ENCODE peak calls at places on chromosomes 16 and 17, in four cellular contexts. One of them, this sample, is unnamed.

GRCh38 chr17:54521137-54521536 is 379.5 kb upstream of the TOM1L1 start:
- DNase-seq in T-cell: no peak
- DNase-seq in activated CD8-positive, alpha-beta memory T cell treated with anti-CD3 and anti-CD28 coated beads, Interleukin-2, amount 10 ng/mL, durations not matched to agents 7 days and 5 days: no peak
- DNase-seq in activated CD4-positive, alpha-beta T cell treated with anti-CD3 and anti-CD28 coated beads, Interleukin-2, amount 10 ng/mL, durations not matched to agents 7 days and 5 days: no peak
- DNase-seq in this sample: no peak

GRCh38 chr16:24966599-24966998 is 48.6 kb downstream of the ARHGAP17 start:
- DNase-seq in T-cell: no peak
- DNase-seq in activated CD4-positive, alpha-beta T cell treated with anti-CD3 and anti-CD28 coated beads, Interleukin-2, amount 10 ng/mL, durations not matched to agents 7 days and 5 days: no peak
- DNase-seq in activated CD8-positive, alpha-beta memory T cell treated with anti-CD3 and anti-CD28 coated beads, Interleukin-2, amount 10 ng/mL, durations not matched to agents 7 days and 5 days: no peak
- DNase-seq in this sample: no peak

GRCh38 chr17:26792486-26792885 is 501.4 kb upstream of the WSB1 start:
- DNase-seq in T-cell: no peak
- DNase-seq in activated CD8-positive, alpha-beta memory T cell treated with anti-CD3 and anti-CD28 coated beads, Interleukin-2, amount 10 ng/mL, durations not matched to agents 7 days and 5 days: no peak
- DNase-seq in activated CD4-positive, alpha-beta T cell treated with anti-CD3 and anti-CD28 coated beads, Interleukin-2, amount 10 ng/mL, durations not matched to agents 7 days and 5 days: no peak
- DNase-seq in this sample: no peak

GRCh38 chr17:73924083-73924482 is 279.4 kb upstream of the RPL38 start:
- DNase-seq in T-cell: no peak
- DNase-seq in activated CD8-positive, alpha-beta memory T cell treated with anti-CD3 and anti-CD28 coated beads, Interleukin-2, amount 10 ng/mL, durations not matched to agents 7 days and 5 days: peak; percentile 16
- DNase-seq in activated CD4-positive, alpha-beta T cell treated with anti-CD3 and anti-CD28 coated beads, Interleukin-2, amount 10 ng/mL, durations not matched to agents 7 days and 5 days: no peak
- DNase-seq in this sample: no peak

GRCh38 chr16:69620564-69620963 is 54.8 kb downstream of the NFAT5 start:
- DNase-seq in activated CD4-positive, alpha-beta T cell treated with anti-CD3 and anti-CD28 coated beads, Interleukin-2, amount 10 ng/mL, durations not matched to agents 7 days and 5 days: no peak
- DNase-seq in T-cell: no peak
- DNase-seq in activated CD8-positive, alpha-beta memory T cell treated with anti-CD3 and anti-CD28 coated beads, Interleukin-2, amount 10 ng/mL, durations not matched to agents 7 days and 5 days: no peak
- DNase-seq in this sample: no peak

GRCh38 chr16:74759564-74759963 is 15.1 kb downstream of the FA2H start:
- DNase-seq in T-cell: no peak
- DNase-seq in activated CD4-positive, alpha-beta T cell treated with anti-CD3 and anti-CD28 coated beads, Interleukin-2, amount 10 ng/mL, durations not matched to agents 7 days and 5 days: no peak
- DNase-seq in activated CD8-positive, alpha-beta memory T cell treated with anti-CD3 and anti-CD28 coated beads, Interleukin-2, amount 10 ng/mL, durations not matched to agents 7 days and 5 days: no peak
- DNase-seq in this sample: no peak

GRCh38 chr17:74024871-74025531 is 178.5 kb upstream of the RPL38 start:
- DNase-seq in T-cell: no peak
- DNase-seq in activated CD4-positive, alpha-beta T cell treated with anti-CD3 and anti-CD28 coated beads, Interleukin-2, amount 10 ng/mL, durations not matched to agents 7 days and 5 days: no peak
- DNase-seq in activated CD8-positive, alpha-beta memory T cell treated with anti-CD3 and anti-CD28 coated beads, Interleukin-2, amount 10 ng/mL, durations not matched to agents 7 days and 5 days: no peak
- DNase-seq in this sample: no peak

GRCh38 chr16:56355786-56356275 is 69.5 kb downstream of the AMFR start:
- DNase-seq in activated CD4-positive, alpha-beta T cell treated with anti-CD3 and anti-CD28 coated beads, Interleukin-2, amount 10 ng/mL, durations not matched to agents 7 days and 5 days: no peak
- DNase-seq in activated CD8-positive, alpha-beta memory T cell treated with anti-CD3 and anti-CD28 coated beads, Interleukin-2, amount 10 ng/mL, durations not matched to agents 7 days and 5 days: no peak
- DNase-seq in T-cell: no peak
- DNase-seq in this sample: peak; percentile 40

GRCh38 chr17:78665952-78666920 is 89.0 kb upstream of the DNAH17 start:
- DNase-seq in activated CD8-positive, alpha-beta memory T cell treated with anti-CD3 and anti-CD28 coated beads, Interleukin-2, amount 10 ng/mL, durations not matched to agents 7 days and 5 days: peak; percentile 77
- DNase-seq in T-cell: peak; percentile 53
- DNase-seq in activated CD4-positive, alpha-beta T cell treated with anti-CD3 and anti-CD28 coated beads, Interleukin-2, amount 10 ng/mL, durations not matched to agents 7 days and 5 days: peak; percentile 69
- DNase-seq in this sample: no peak

GRCh38 chr16:5003828-5004227 is 29.9 kb downstream of the NAGPA start:
- DNase-seq in activated CD4-positive, alpha-beta T cell treated with anti-CD3 and anti-CD28 coated beads, Interleukin-2, amount 10 ng/mL, durations not matched to agents 7 days and 5 days: no peak
- DNase-seq in activated CD8-positive, alpha-beta memory T cell treated with anti-CD3 and anti-CD28 coated beads, Interleukin-2, amount 10 ng/mL, durations not matched to agents 7 days and 5 days: no peak
- DNase-seq in T-cell: no peak
- DNase-seq in this sample: peak; percentile 49

GRCh38 chr17:67246648-67247415 is 1.8 kb upstream of the HELZ start:
- DNase-seq in activated CD8-positive, alpha-beta memory T cell treated with anti-CD3 and anti-CD28 coated beads, Interleukin-2, amount 10 ng/mL, durations not matched to agents 7 days and 5 days: peak; percentile 79
- DNase-seq in T-cell: peak; percentile 41
- DNase-seq in activated CD4-positive, alpha-beta T cell treated with anti-CD3 and anti-CD28 coated beads, Interleukin-2, amount 10 ng/mL, durations not matched to agents 7 days and 5 days: peak; percentile 28
- DNase-seq in this sample: peak; percentile 68

GRCh38 chr17:78329263-78330059 is 30.4 kb downstream of the SOCS3 start:
- DNase-seq in activated CD8-positive, alpha-beta memory T cell treated with anti-CD3 and anti-CD28 coated beads, Interleukin-2, amount 10 ng/mL, durations not matched to agents 7 days and 5 days: peak; percentile 81
- DNase-seq in activated CD4-positive, alpha-beta T cell treated with anti-CD3 and anti-CD28 coated beads, Interleukin-2, amount 10 ng/mL, durations not matched to agents 7 days and 5 days: no peak
- DNase-seq in T-cell: no peak
- DNase-seq in this sample: peak; percentile 88

GRCh38 chr17:38800237-38800760 is 943 bp upstream of the PIP4K2B start:
- DNase-seq in T-cell: no peak
- DNase-seq in activated CD4-positive, alpha-beta T cell treated with anti-CD3 and anti-CD28 coated beads, Interleukin-2, amount 10 ng/mL, durations not matched to agents 7 days and 5 days: no peak
- DNase-seq in activated CD8-positive, alpha-beta memory T cell treated with anti-CD3 and anti-CD28 coated beads, Interleukin-2, amount 10 ng/mL, durations not matched to agents 7 days and 5 days: no peak
- DNase-seq in this sample: no peak

GRCh38 chr17:64340557-64340956 is 50.1 kb downstream of the PECAM1 start:
- DNase-seq in T-cell: no peak
- DNase-seq in activated CD4-positive, alpha-beta T cell treated with anti-CD3 and anti-CD28 coated beads, Interleukin-2, amount 10 ng/mL, durations not matched to agents 7 days and 5 days: no peak
- DNase-seq in activated CD8-positive, alpha-beta memory T cell treated with anti-CD3 and anti-CD28 coated beads, Interleukin-2, amount 10 ng/mL, durations not matched to agents 7 days and 5 days: no peak
- DNase-seq in this sample: no peak

GRCh38 chr17:44941712-44942331 is 5.8 kb downstream of the KIF18B start:
- DNase-seq in activated CD8-positive, alpha-beta memory T cell treated with anti-CD3 and anti-CD28 coated beads, Interleukin-2, amount 10 ng/mL, durations not matched to agents 7 days and 5 days: no peak
- DNase-seq in activated CD4-positive, alpha-beta T cell treated with anti-CD3 and anti-CD28 coated beads, Interleukin-2, amount 10 ng/mL, durations not matched to agents 7 days and 5 days: no peak
- DNase-seq in T-cell: no peak
- DNase-seq in this sample: no peak

GRCh38 chr16:57627184-57627871 is 1.1 kb upstream of the ADGRG1 start:
- DNase-seq in activated CD4-positive, alpha-beta T cell treated with anti-CD3 and anti-CD28 coated beads, Interleukin-2, amount 10 ng/mL, durations not matched to agents 7 days and 5 days: no peak
- DNase-seq in activated CD8-positive, alpha-beta memory T cell treated with anti-CD3 and anti-CD28 coated beads, Interleukin-2, amount 10 ng/mL, durations not matched to agents 7 days and 5 days: no peak
- DNase-seq in T-cell: no peak
- DNase-seq in this sample: no peak

GRCh38 chr16:85491798-85492616 is 121.1 kb upstream of the GSE1 start:
- DNase-seq in activated CD4-positive, alpha-beta T cell treated with anti-CD3 and anti-CD28 coated beads, Interleukin-2, amount 10 ng/mL, durations not matched to agents 7 days and 5 days: no peak
- DNase-seq in T-cell: peak; percentile 4
- DNase-seq in activated CD8-positive, alpha-beta memory T cell treated with anti-CD3 and anti-CD28 coated beads, Interleukin-2, amount 10 ng/mL, durations not matched to agents 7 days and 5 days: no peak
- DNase-seq in this sample: no peak

GRCh38 chr17:27181935-27182334 is 112.0 kb upstream of the WSB1 start:
- DNase-seq in T-cell: no peak
- DNase-seq in activated CD4-positive, alpha-beta T cell treated with anti-CD3 and anti-CD28 coated beads, Interleukin-2, amount 10 ng/mL, durations not matched to agents 7 days and 5 days: no peak
- DNase-seq in activated CD8-positive, alpha-beta memory T cell treated with anti-CD3 and anti-CD28 coated beads, Interleukin-2, amount 10 ng/mL, durations not matched to agents 7 days and 5 days: no peak
- DNase-seq in this sample: no peak

GRCh38 chr16:84178892-84179611 is 7.8 kb downstream of the TAF1C start:
- DNase-seq in activated CD8-positive, alpha-beta memory T cell treated with anti-CD3 and anti-CD28 coated beads, Interleukin-2, amount 10 ng/mL, durations not matched to agents 7 days and 5 days: no peak
- DNase-seq in T-cell: no peak
- DNase-seq in activated CD4-positive, alpha-beta T cell treated with anti-CD3 and anti-CD28 coated beads, Interleukin-2, amount 10 ng/mL, durations not matched to agents 7 days and 5 days: no peak
- DNase-seq in this sample: no peak

GRCh38 chr17:68061512-68062313 is 26.2 kb downstream of the KPNA2 start:
- DNase-seq in activated CD8-positive, alpha-beta memory T cell treated with anti-CD3 and anti-CD28 coated beads, Interleukin-2, amount 10 ng/mL, durations not matched to agents 7 days and 5 days: no peak
- DNase-seq in T-cell: no peak
- DNase-seq in activated CD4-positive, alpha-beta T cell treated with anti-CD3 and anti-CD28 coated beads, Interleukin-2, amount 10 ng/mL, durations not matched to agents 7 days and 5 days: no peak
- DNase-seq in this sample: no peak

GRCh38 chr17:66976781-66977201 is 12.3 kb downstream of the CACNG4 start:
- DNase-seq in T-cell: no peak
- DNase-seq in activated CD4-positive, alpha-beta T cell treated with anti-CD3 and anti-CD28 coated beads, Interleukin-2, amount 10 ng/mL, durations not matched to agents 7 days and 5 days: no peak
- DNase-seq in activated CD8-positive, alpha-beta memory T cell treated with anti-CD3 and anti-CD28 coated beads, Interleukin-2, amount 10 ng/mL, durations not matched to agents 7 days and 5 days: no peak
- DNase-seq in this sample: no peak

GRCh38 chr16:19086322-19087199 is 19.1 kb downstream of the COQ7 start:
- DNase-seq in activated CD8-positive, alpha-beta memory T cell treated with anti-CD3 and anti-CD28 coated beads, Interleukin-2, amount 10 ng/mL, durations not matched to agents 7 days and 5 days: peak; percentile 79
- DNase-seq in activated CD4-positive, alpha-beta T cell treated with anti-CD3 and anti-CD28 coated beads, Interleukin-2, amount 10 ng/mL, durations not matched to agents 7 days and 5 days: peak; percentile 74
- DNase-seq in T-cell: peak; percentile 54
- DNase-seq in this sample: peak; percentile 84

GRCh38 chr17:7587420-7587786 is 2.5 kb downstream of the SOX15 start:
- DNase-seq in activated CD8-positive, alpha-beta memory T cell treated with anti-CD3 and anti-CD28 coated beads, Interleukin-2, amount 10 ng/mL, durations not matched to agents 7 days and 5 days: no peak
- DNase-seq in T-cell: no peak
- DNase-seq in activated CD4-positive, alpha-beta T cell treated with anti-CD3 and anti-CD28 coated beads, Interleukin-2, amount 10 ng/mL, durations not matched to agents 7 days and 5 days: no peak
- DNase-seq in this sample: no peak

GRCh38 chr16:30697264-30698138 is 1.5 kb upstream of the SRCAP start:
- DNase-seq in activated CD4-positive, alpha-beta T cell treated with anti-CD3 and anti-CD28 coated beads, Interleukin-2, amount 10 ng/mL, durations not matched to agents 7 days and 5 days: no peak
- DNase-seq in T-cell: no peak
- DNase-seq in activated CD8-positive, alpha-beta memory T cell treated with anti-CD3 and anti-CD28 coated beads, Interleukin-2, amount 10 ng/mL, durations not matched to agents 7 days and 5 days: no peak
- DNase-seq in this sample: no peak

GRCh38 chr17:75855310-75856061 is at the start of gene WBP2:
- DNase-seq in activated CD4-positive, alpha-beta T cell treated with anti-CD3 and anti-CD28 coated beads, Interleukin-2, amount 10 ng/mL, durations not matched to agents 7 days and 5 days: peak; percentile 99
- DNase-seq in activated CD8-positive, alpha-beta memory T cell treated with anti-CD3 and anti-CD28 coated beads, Interleukin-2, amount 10 ng/mL, durations not matched to agents 7 days and 5 days: peak; percentile 99
- DNase-seq in T-cell: peak; percentile 99
- DNase-seq in this sample: peak; percentile 99

GRCh38 chr17:61478790-61479492 is 26.7 kb downstream of the TBX4 start:
- DNase-seq in activated CD4-positive, alpha-beta T cell treated with anti-CD3 and anti-CD28 coated beads, Interleukin-2, amount 10 ng/mL, durations not matched to agents 7 days and 5 days: no peak
- DNase-seq in T-cell: no peak
- DNase-seq in activated CD8-positive, alpha-beta memory T cell treated with anti-CD3 and anti-CD28 coated beads, Interleukin-2, amount 10 ng/mL, durations not matched to agents 7 days and 5 days: no peak
- DNase-seq in this sample: no peak

GRCh38 chr17:77572065-77572601 is 386.4 kb upstream of the TNRC6C start:
- DNase-seq in T-cell: no peak
- DNase-seq in activated CD8-positive, alpha-beta memory T cell treated with anti-CD3 and anti-CD28 coated beads, Interleukin-2, amount 10 ng/mL, durations not matched to agents 7 days and 5 days: no peak
- DNase-seq in activated CD4-positive, alpha-beta T cell treated with anti-CD3 and anti-CD28 coated beads, Interleukin-2, amount 10 ng/mL, durations not matched to agents 7 days and 5 days: no peak
- DNase-seq in this sample: no peak

GRCh38 chr17:43456661-43457361 is 27.0 kb upstream of the DHX8 start:
- DNase-seq in activated CD8-positive, alpha-beta memory T cell treated with anti-CD3 and anti-CD28 coated beads, Interleukin-2, amount 10 ng/mL, durations not matched to agents 7 days and 5 days: no peak
- DNase-seq in activated CD4-positive, alpha-beta T cell treated with anti-CD3 and anti-CD28 coated beads, Interleukin-2, amount 10 ng/mL, durations not matched to agents 7 days and 5 days: no peak
- DNase-seq in T-cell: no peak
- DNase-seq in this sample: no peak

GRCh38 chr17:29622337-29623282 is at the start of gene CORO6:
- DNase-seq in activated CD8-positive, alpha-beta memory T cell treated with anti-CD3 and anti-CD28 coated beads, Interleukin-2, amount 10 ng/mL, durations not matched to agents 7 days and 5 days: peak; percentile 66
- DNase-seq in T-cell: peak; percentile 56
- DNase-seq in activated CD4-positive, alpha-beta T cell treated with anti-CD3 and anti-CD28 coated beads, Interleukin-2, amount 10 ng/mL, durations not matched to agents 7 days and 5 days: peak; percentile 56
- DNase-seq in this sample: peak; percentile 65

GRCh38 chr17:47246120-47246519 is 7.5 kb upstream of the ITGB3 start:
- DNase-seq in T-cell: no peak
- DNase-seq in activated CD8-positive, alpha-beta memory T cell treated with anti-CD3 and anti-CD28 coated beads, Interleukin-2, amount 10 ng/mL, durations not matched to agents 7 days and 5 days: no peak
- DNase-seq in activated CD4-positive, alpha-beta T cell treated with anti-CD3 and anti-CD28 coated beads, Interleukin-2, amount 10 ng/mL, durations not matched to agents 7 days and 5 days: no peak
- DNase-seq in this sample: no peak

GRCh38 chr16:67673712-67674580 is 7.3 kb downstream of the C16orf86 start:
- DNase-seq in activated CD8-positive, alpha-beta memory T cell treated with anti-CD3 and anti-CD28 coated beads, Interleukin-2, amount 10 ng/mL, durations not matched to agents 7 days and 5 days: no peak
- DNase-seq in T-cell: no peak
- DNase-seq in activated CD4-positive, alpha-beta T cell treated with anti-CD3 and anti-CD28 coated beads, Interleukin-2, amount 10 ng/mL, durations not matched to agents 7 days and 5 days: no peak
- DNase-seq in this sample: no peak

GRCh38 chr17:77679589-77679988 is 278.9 kb upstream of the TNRC6C start:
- DNase-seq in T-cell: no peak
- DNase-seq in activated CD4-positive, alpha-beta T cell treated with anti-CD3 and anti-CD28 coated beads, Interleukin-2, amount 10 ng/mL, durations not matched to agents 7 days and 5 days: no peak
- DNase-seq in activated CD8-positive, alpha-beta memory T cell treated with anti-CD3 and anti-CD28 coated beads, Interleukin-2, amount 10 ng/mL, durations not matched to agents 7 days and 5 days: no peak
- DNase-seq in this sample: no peak

GRCh38 chr17:10198509-10199249 is at the start of gene GAS7:
- DNase-seq in activated CD4-positive, alpha-beta T cell treated with anti-CD3 and anti-CD28 coated beads, Interleukin-2, amount 10 ng/mL, durations not matched to agents 7 days and 5 days: peak; percentile 67
- DNase-seq in activated CD8-positive, alpha-beta memory T cell treated with anti-CD3 and anti-CD28 coated beads, Interleukin-2, amount 10 ng/mL, durations not matched to agents 7 days and 5 days: peak; percentile 55
- DNase-seq in T-cell: peak; percentile 49
- DNase-seq in this sample: peak; percentile 70

GRCh38 chr16:74577882-74578366 is 29.0 kb downstream of the GLG1 start:
- DNase-seq in activated CD4-positive, alpha-beta T cell treated with anti-CD3 and anti-CD28 coated beads, Interleukin-2, amount 10 ng/mL, durations not matched to agents 7 days and 5 days: no peak
- DNase-seq in activated CD8-positive, alpha-beta memory T cell treated with anti-CD3 and anti-CD28 coated beads, Interleukin-2, amount 10 ng/mL, durations not matched to agents 7 days and 5 days: no peak
- DNase-seq in T-cell: no peak
- DNase-seq in this sample: no peak

GRCh38 chr17:604719-605118 is 109.9 kb downstream of the VPS53 start:
- DNase-seq in T-cell: no peak
- DNase-seq in activated CD4-positive, alpha-beta T cell treated with anti-CD3 and anti-CD28 coated beads, Interleukin-2, amount 10 ng/mL, durations not matched to agents 7 days and 5 days: no peak
- DNase-seq in activated CD8-positive, alpha-beta memory T cell treated with anti-CD3 and anti-CD28 coated beads, Interleukin-2, amount 10 ng/mL, durations not matched to agents 7 days and 5 days: no peak
- DNase-seq in this sample: no peak

GRCh38 chr17:80180192-80180591 is 10.4 kb downstream of the CARD14 start:
- DNase-seq in activated CD4-positive, alpha-beta T cell treated with anti-CD3 and anti-CD28 coated beads, Interleukin-2, amount 10 ng/mL, durations not matched to agents 7 days and 5 days: no peak
- DNase-seq in T-cell: no peak
- DNase-seq in activated CD8-positive, alpha-beta memory T cell treated with anti-CD3 and anti-CD28 coated beads, Interleukin-2, amount 10 ng/mL, durations not matched to agents 7 days and 5 days: no peak
- DNase-seq in this sample: no peak

GRCh38 chr16:49776085-49776501 is 79.8 kb downstream of the ZNF423 start:
- DNase-seq in T-cell: no peak
- DNase-seq in activated CD8-positive, alpha-beta memory T cell treated with anti-CD3 and anti-CD28 coated beads, Interleukin-2, amount 10 ng/mL, durations not matched to agents 7 days and 5 days: no peak
- DNase-seq in activated CD4-positive, alpha-beta T cell treated with anti-CD3 and anti-CD28 coated beads, Interleukin-2, amount 10 ng/mL, durations not matched to agents 7 days and 5 days: no peak
- DNase-seq in this sample: no peak

GRCh38 chr17:76735586-76736348 is 1.4 kb downstream of the SRSF2 start:
- DNase-seq in activated CD8-positive, alpha-beta memory T cell treated with anti-CD3 and anti-CD28 coated beads, Interleukin-2, amount 10 ng/mL, durations not matched to agents 7 days and 5 days: no peak
- DNase-seq in activated CD4-positive, alpha-beta T cell treated with anti-CD3 and anti-CD28 coated beads, Interleukin-2, amount 10 ng/mL, durations not matched to agents 7 days and 5 days: no peak
- DNase-seq in T-cell: no peak
- DNase-seq in this sample: no peak

GRCh38 chr16:11517926-11518325 is 68.8 kb downstream of the LITAF start:
- DNase-seq in activated CD8-positive, alpha-beta memory T cell treated with anti-CD3 and anti-CD28 coated beads, Interleukin-2, amount 10 ng/mL, durations not matched to agents 7 days and 5 days: no peak
- DNase-seq in activated CD4-positive, alpha-beta T cell treated with anti-CD3 and anti-CD28 coated beads, Interleukin-2, amount 10 ng/mL, durations not matched to agents 7 days and 5 days: no peak
- DNase-seq in T-cell: no peak
- DNase-seq in this sample: no peak

This sample was measured in natural killer cell treated with Interleukin-12 subunit alpha and Interleukin-12 subunit beta and Interleukin-15 and Interleukin-18, amount 100 ng/mL, for 72 hours.